ENCODE peak calls at places on chromosomes 12 and 14, in four cellular contexts. M, Y, A and X are unnamed samples.

GRCh38 chr12:59149995-59150642 is 229.8 kb upstream of the LRIG3 start:
- DNase-seq in Y (peak), M (peak), A (peak), X (no peak)

GRCh38 chr12:121982950-121983349 is 38.7 kb upstream of the BCL7A start:
- DNase-seq in A (no peak), Y (no peak), M (no peak), X (no peak)

GRCh38 chr14:104885031-104885972 is 20.2 kb downstream of the CEP170B start:
- DNase-seq in A (no peak), M (no peak), Y (no peak), X (no peak)

GRCh38 chr14:101774006-101774755 is 12.7 kb downstream of the PPP2R5C start:
- DNase-seq in M (no peak), Y (no peak), A (no peak), X (no peak)

GRCh38 chr12:111428728-111429175 is 23.0 kb downstream of the SH2B3 start:
- DNase-seq in Y (no peak), A (no peak), M (no peak), X (no peak)

GRCh38 chr12:92973614-92974013 is 44.5 kb upstream of the EEA1 start:
- DNase-seq in M (no peak), Y (peak), A (peak), X (no peak)

GRCh38 chr12:104956870-104957301 is 1.2 kb downstream of the SLC41A2 start:
- DNase-seq in A (no peak), Y (no peak), M (no peak), X (no peak)

GRCh38 chr12:129337413-129337812 is 484.1 kb downstream of the GLT1D1 start:
- DNase-seq in M (peak), A (no peak), Y (no peak), X (no peak)

GRCh38 chr14:21505009-21505553 is 6.1 kb downstream of the METTL3 start:
- DNase-seq in A (no peak), Y (peak), M (no peak), X (no peak)

GRCh38 chr14:59301354-59301753 is 112.9 kb downstream of the DAAM1 start:
- DNase-seq in Y (peak), A (peak), M (no peak), X (no peak)

GRCh38 chr12:69779928-69780327 is 41.3 kb downstream of the RAB3IP start:
- DNase-seq in M (peak), A (no peak), Y (no peak), X (peak)

GRCh38 chr12:28536088-28536487 is 345.8 kb downstream of the CCDC91 start:
- DNase-seq in M (no peak), A (no peak), Y (no peak), X (no peak)

GRCh38 chr14:40574780-40575179 is 1031.9 kb upstream of the LRFN5 start:
- DNase-seq in Y (no peak), A (no peak), M (no peak), X (no peak)

GRCh38 chr14:54791001-54791400 is 111.6 kb downstream of the GCH1 start:
- DNase-seq in Y (no peak), A (no peak), M (no peak), X (no peak)

GRCh38 chr12:110079477-110080400 is 31.4 kb upstream of the C12orf76 start:
- DNase-seq in M (peak), Y (peak), A (peak), X (no peak)

GRCh38 chr12:122862872-122863701 is 27.8 kb downstream of the HIP1R start:
- DNase-seq in M (no peak), A (peak), Y (no peak), X (peak)

GRCh38 chr14:94541234-94541975 is 19.8 kb upstream of the SERPINA4 start:
- DNase-seq in M (no peak), Y (no peak), A (no peak), X (no peak)

GRCh38 chr14:81625343-81625742 is 91.7 kb upstream of the SEL1L start:
- DNase-seq in M (peak), Y (no peak), A (peak), X (no peak)

GRCh38 chr12:47995976-47996375 is 8.3 kb downstream of the COL2A1 start:
- DNase-seq in M (no peak), Y (no peak), A (no peak), X (no peak)

GRCh38 chr14:49306152-49306751 is 279.9 kb downstream of the RPS29 start:
- DNase-seq in M (peak), A (peak), Y (no peak), X (no peak)

GRCh38 chr14:78764240-78764639 is 594.1 kb downstream of the NRXN3 start:
- DNase-seq in Y (no peak), A (no peak), M (no peak), X (no peak)

GRCh38 chr14:54629183-54629582 is 62.3 kb downstream of the SAMD4A start:
- DNase-seq in M (no peak), A (no peak), Y (no peak), X (no peak)

GRCh38 chr12:67720383-67720856 is 71.9 kb downstream of the DYRK2 start:
- DNase-seq in Y (no peak), A (no peak), M (peak), X (no peak)

GRCh38 chr12:124774462-124775167 is 89.0 kb downstream of the SCARB1 start:
- DNase-seq in M (peak), A (no peak), Y (peak), X (no peak)

GRCh38 chr12:2555487-2556082 is 239.2 kb upstream of the FKBP4 start:
- DNase-seq in Y (no peak), A (no peak), M (no peak), X (no peak)

GRCh38 chr14:63155511-63156189 is 48.6 kb upstream of the RHOJ start:
- DNase-seq in M (no peak), A (no peak), Y (no peak), X (no peak)

GRCh38 chr14:105317546-105317945 is 3.0 kb downstream of the PACS2 start:
- DNase-seq in Y (no peak), M (no peak), A (no peak), X (no peak)

GRCh38 chr12:25648460-25648859 is 95.4 kb upstream of the LMNTD1 start:
- DNase-seq in M (no peak), A (no peak), Y (no peak), X (peak)

GRCh38 chr14:104690266-104690711 is 871 bp downstream of the INF2 start:
- DNase-seq in Y (no peak), A (no peak), M (no peak), X (no peak)

GRCh38 chr14:89673499-89674225 is 256.6 kb upstream of the FOXN3 start:
- DNase-seq in M (no peak), Y (no peak), A (no peak), X (no peak)
- TF ChIP-seq CREM in M (no peak), Y (no peak), A (no peak), X (no peak)

GRCh38 chr12:106204312-106204711 is 43.5 kb downstream of the CKAP4 start:
- DNase-seq in Y (no peak), M (no peak), A (no peak), X (no peak)
- TF ChIP-seq CREM in Y (no peak), M (no peak), A (no peak), X (no peak)

GRCh38 chr12:54430471-54431075 is 11.5 kb upstream of the ITGA5 start:
- DNase-seq in Y (no peak), A (no peak), M (no peak), X (no peak)
- TF ChIP-seq CREM in Y (no peak), A (no peak), M (no peak), X (no peak)

GRCh38 chr14:90091393-90091792 is 29.6 kb downstream of the KCNK13 start:
- DNase-seq in Y (no peak), A (no peak), M (no peak), X (no peak)
- TF ChIP-seq CREM in Y (no peak), A (no peak), M (no peak), X (no peak)